ENCODE peak calls at places on chromosomes 2 and 18, in seven cellular contexts. E, R, C, T, V, L and W are unnamed samples.

GRCh38 chr2:131055169-131056065 is 37.8 kb downstream of the FAM168B start:
- DNase-seq in E (no peak), R (peak), C (no peak), T (no peak), V (no peak), L (no peak), W (no peak)

GRCh38 chr18:28854964-28855363 is 678.0 kb upstream of the CDH2 start:
- DNase-seq in E (no peak), R (no peak), C (no peak), T (no peak), V (no peak), L (no peak), W (no peak)

GRCh38 chr2:36329746-36330145 is 25.8 kb upstream of the CRIM1 start:
- DNase-seq in E (no peak), R (no peak), C (no peak), T (no peak), V (no peak), L (no peak), W (no peak)

GRCh38 chr2:36459725-36460137 is 104.2 kb downstream of the CRIM1 start:
- DNase-seq in E (no peak), R (peak), C (no peak), T (no peak), V (no peak), L (peak), W (peak)

GRCh38 chr2:55585451-55586079 is 31.9 kb downstream of the PPP4R3B start:
- DNase-seq in E (no peak), R (no peak), C (no peak), T (no peak), V (no peak), L (no peak), W (no peak)

GRCh38 chr2:16016282-16016681 is 75.9 kb downstream of the MYCN start:
- DNase-seq in E (no peak), R (no peak), C (no peak), T (no peak), V (no peak), L (no peak), W (no peak)

GRCh38 chr18:51248685-51249084 is 51.2 kb upstream of the MEX3C start:
- DNase-seq in E (no peak), R (no peak), C (no peak), T (no peak), V (no peak), L (no peak), W (no peak)

GRCh38 chr18:3117493-3118192 is 102.1 kb downstream of the MYOM1 start:
- DNase-seq in E (no peak), R (no peak), C (no peak), T (no peak), V (no peak), L (no peak), W (no peak)

GRCh38 chr18:48100168-48100495 is 169.7 kb upstream of the SMAD2 start:
- DNase-seq in E (no peak), R (no peak), C (no peak), T (no peak), V (no peak), L (no peak), W (no peak)

GRCh38 chr2:146537477-146537876 is 1307.4 kb upstream of the ACVR2A start:
- DNase-seq in E (no peak), R (no peak), C (no peak), T (no peak), V (no peak), L (no peak), W (no peak)

GRCh38 chr18:79570266-79571201 is 109.1 kb upstream of the CTDP1 start:
- DNase-seq in E (no peak), R (no peak), C (no peak), T (no peak), V (peak), L (no peak), W (no peak)

GRCh38 chr2:43361286-43361685 is 134.9 kb upstream of the ZFP36L2 start:
- DNase-seq in E (no peak), R (no peak), C (no peak), T (no peak), V (no peak), L (no peak), W (no peak)

GRCh38 chr2:73926493-73927327 is at the start of gene DGUOK:
- DNase-seq in E (peak), R (peak), C (peak), T (peak), V (peak), L (peak), W (peak)

GRCh38 chr2:42971947-42972736 is 179.8 kb upstream of the HAAO start:
- DNase-seq in E (no peak), R (no peak), C (no peak), T (peak), V (no peak), L (no peak), W (no peak)

GRCh38 chr2:54308186-54308585 is 52.2 kb upstream of the TSPYL6 start:
- DNase-seq in E (no peak), R (no peak), C (no peak), T (no peak), V (no peak), L (no peak), W (no peak)

GRCh38 chr2:218065239-218066006 is 3.6 kb upstream of the RUFY4 start:
- DNase-seq in E (no peak), R (peak), C (no peak), T (no peak), V (peak), L (no peak), W (no peak)

GRCh38 chr2:241490825-241491505 is 17.4 kb downstream of the STK25 start:
- DNase-seq in E (no peak), R (peak), C (no peak), T (no peak), V (peak), L (no peak), W (no peak)

GRCh38 chr2:25207078-25207545 is 38.7 kb upstream of the POMC start:
- DNase-seq in E (no peak), R (peak), C (no peak), T (no peak), V (no peak), L (no peak), W (no peak)

GRCh38 chr18:4549164-4549920 is 94.2 kb upstream of the DLGAP1 start:
- DNase-seq in E (no peak), R (no peak), C (no peak), T (no peak), V (no peak), L (no peak), W (no peak)

GRCh38 chr2:160628811-160629210 is 135.2 kb upstream of the RBMS1 start:
- DNase-seq in E (no peak), R (no peak), C (no peak), T (no peak), V (no peak), L (no peak), W (no peak)

GRCh38 chr2:157938556-157938955 is 62.4 kb upstream of the ACVR1 start:
- DNase-seq in E (no peak), R (no peak), C (no peak), T (no peak), V (no peak), L (no peak), W (no peak)

GRCh38 chr2:176421291-176422050 is 152.2 kb downstream of the MTX2 start:
- DNase-seq in E (no peak), R (no peak), C (no peak), T (no peak), V (no peak), L (no peak), W (no peak)

GRCh38 chr2:140416577-140416976 is 1636.4 kb upstream of the NXPH2 start:
- DNase-seq in E (no peak), R (no peak), C (no peak), T (no peak), V (no peak), L (no peak), W (no peak)

GRCh38 chr2:105610444-105611327 is 134.0 kb upstream of the NCK2 start:
- DNase-seq in E (no peak), R (no peak), C (no peak), T (no peak), V (no peak), L (no peak), W (no peak)

GRCh38 chr2:119820275-119820674 is 60.6 kb downstream of the PTPN4 start:
- DNase-seq in E (no peak), R (no peak), C (no peak), T (no peak), V (no peak), L (peak), W (no peak)

GRCh38 chr2:46122318-46122970 is 174.8 kb upstream of the EPAS1 start:
- DNase-seq in E (no peak), R (no peak), C (no peak), T (no peak), V (no peak), L (no peak), W (no peak)

GRCh38 chr2:38945931-38946330 is 56.3 kb downstream of the ARHGEF33 start:
- DNase-seq in E (no peak), R (no peak), C (no peak), T (no peak), V (no peak), L (no peak), W (no peak)

GRCh38 chr18:58447342-58448190 is 181.3 kb downstream of the ALPK2 start:
- DNase-seq in E (no peak), R (peak), C (no peak), T (no peak), V (no peak), L (no peak), W (peak)

GRCh38 chr18:24600076-24600654 is 139.7 kb downstream of the HRH4 start:
- DNase-seq in E (no peak), R (peak), C (peak), T (no peak), V (no peak), L (peak), W (peak)

GRCh38 chr2:127531133-127531709 is 4.3 kb upstream of the MYO7B start:
- DNase-seq in E (no peak), R (no peak), C (no peak), T (no peak), V (no peak), L (no peak), W (no peak)

GRCh38 chr2:120110507-120110906 is 97.6 kb downstream of the EPB41L5 start:
- DNase-seq in E (no peak), R (no peak), C (no peak), T (no peak), V (no peak), L (no peak), W (no peak)

GRCh38 chr2:10434885-10435419 is 13.2 kb downstream of the ODC1 start:
- DNase-seq in E (peak), R (peak), C (peak), T (no peak), V (peak), L (peak), W (peak)